ENCODE peak calls at places on chromosomes 4 and X, in ten cellular contexts. S is NT2/D1; H is DND-41; T is H9; P is stimulated activated CD4-positive, alpha-beta T cell treated with anti-CD3 and anti-CD28 coated beads, TNF-alpha, amount 100 ng/mL, for 48 hours; O is AG09309; E is omental fat pad; C is effector CD4-positive, alpha-beta T cell; U is fibroblast of lung; I is tibial nerve. D is an unnamed sample.

GRCh38 chr4:158856852-158857251 is 88.0 kb downstream of the FNIP2 start:
- DNase-seq in S (no peak), H (no peak), T (no peak), P (no peak), O (peak), E (no peak), C (no peak), U (peak), I (no peak), D (no peak)

GRCh38 chr4:107835409-107835808 is 10.7 kb downstream of the SGMS2 start:
- DNase-seq in S (no peak), H (no peak), T (no peak), P (no peak), O (no peak), E (no peak), C (no peak), U (peak), I (no peak), D (no peak)

GRCh38 chr4:175447006-175447405 is 365.1 kb downstream of the GPM6A start:
- DNase-seq in S (no peak), H (no peak), T (no peak), P (no peak), O (no peak), E (no peak), C (no peak), U (no peak), I (no peak), D (peak)

GRCh38 chr4:67332627-67333026 is 212.7 kb downstream of the CENPC start:
- DNase-seq in S (peak), H (peak), T (peak), P (no peak), O (no peak), E (no peak), C (no peak), U (no peak), I (no peak), D (no peak)

GRCh38 chr4:7390906-7391636 is 43.7 kb downstream of the PSAPL1 start:
- DNase-seq in S (no peak), H (no peak), T (peak), P (no peak), O (no peak), E (no peak), C (no peak), U (no peak), I (no peak), D (no peak)

GRCh38 chrX:71128915-71129765 is 10.7 kb downstream of the MED12 start:
- DNase-seq in S (no peak), H (peak), T (peak), P (peak), O (no peak), E (peak), C (peak), U (peak), I (peak), D (no peak)

GRCh38 chr4:41323706-41324105 is 67.0 kb downstream of the UCHL1 start:
- DNase-seq in S (no peak), H (no peak), T (no peak), P (no peak), O (no peak), E (no peak), C (no peak), U (no peak), I (no peak), D (no peak)

GRCh38 chrX:106391284-106391852 is 220.4 kb upstream of the RADX start:
- DNase-seq in S (no peak), H (no peak), T (no peak), P (no peak), O (no peak), E (no peak), C (no peak), U (peak), I (no peak), D (no peak)

GRCh38 chr4:5891563-5892320 is 1.1 kb downstream of the CRMP1 start:
- DNase-seq in S (no peak), H (no peak), T (no peak), P (no peak), O (no peak), E (no peak), C (no peak), U (no peak), I (no peak), D (no peak)

GRCh38 chr4:147019061-147019460 is 73.4 kb upstream of the TTC29 start:
- DNase-seq in S (no peak), H (peak), T (peak), P (peak), O (peak), E (peak), C (peak), U (peak), I (peak), D (peak)

GRCh38 chrX:70454441-70455365 is 10.1 kb downstream of the DLG3 start:
- DNase-seq in S (peak), H (peak), T (peak), P (peak), O (no peak), E (peak), C (peak), U (peak), I (peak), D (peak)

GRCh38 chrX:48971325-48972213 is at the start of gene KCND1:
- DNase-seq in S (no peak), H (peak), T (peak), P (no peak), O (no peak), E (no peak), C (no peak), U (peak), I (peak), D (no peak)

GRCh38 chr4:27081675-27082579 is 221.3 kb downstream of the STIM2 start:
- DNase-seq in S (no peak), H (no peak), T (no peak), P (no peak), O (no peak), E (no peak), C (no peak), U (no peak), I (no peak), D (no peak)

GRCh38 chrX:50470103-50471031 is at the start of gene DGKK:
- DNase-seq in S (peak), H (no peak), T (peak), P (no peak), O (no peak), E (no peak), C (no peak), U (no peak), I (no peak), D (peak)

GRCh38 chr4:1505511-1506451 is 99.5 kb upstream of the NKX1-1 start:
- DNase-seq in S (no peak), H (no peak), T (peak), P (no peak), O (no peak), E (peak), C (no peak), U (no peak), I (no peak), D (no peak)

GRCh38 chr4:174154455-174154854 is 129.0 kb downstream of the FBXO8 start:
- DNase-seq in S (no peak), H (no peak), T (no peak), P (no peak), O (no peak), E (no peak), C (no peak), U (peak), I (no peak), D (no peak)

GRCh38 chrX:70422886-70423336 is at the start of gene GDPD2:
- DNase-seq in S (peak), H (no peak), T (peak), P (no peak), O (no peak), E (no peak), C (no peak), U (peak), I (no peak), D (peak)

GRCh38 chrX:119688856-119689455 is 4.0 kb downstream of the SEPTIN6 start:
- DNase-seq in S (no peak), H (peak), T (no peak), P (no peak), O (no peak), E (no peak), C (peak), U (no peak), I (no peak), D (no peak)

GRCh38 chr4:133150643-133151300 is 1.7 kb downstream of the PCDH10 start:
- DNase-seq in S (no peak), H (no peak), T (peak), P (no peak), O (no peak), E (no peak), C (no peak), U (peak), I (no peak), D (no peak)